ENCODE peak calls at places on chromosomes 7 and 10, in ten cellular contexts. One of them, this sample, is unnamed.

GRCh38 chr7:43625453-43625852 is 42.5 kb downstream of the STK17A start:
- DNase-seq in NCI-H69: peak
- DNase-seq in foreskin fibroblast: no peak
- DNase-seq in pulmonary artery endothelial cell: no peak
- DNase-seq in NCI-H748 treated with DMSO at 0.1 percent for 48 hours: no peak
- DNase-seq in COR-L47: no peak
- DNase-seq in AG04450: no peak
- DNase-seq in tibial artery: no peak
- DNase-seq in coronary artery: no peak
- DNase-seq in T-helper 1 cell: peak
- DNase-seq in this sample: no peak

GRCh38 chr7:44867073-44867990 is 18.0 kb downstream of the PURB start:
- DNase-seq in T-helper 1 cell: no peak
- DNase-seq in NCI-H748 treated with DMSO at 0.1 percent for 48 hours: no peak
- DNase-seq in coronary artery: no peak
- DNase-seq in foreskin fibroblast: peak
- DNase-seq in NCI-H69: peak
- DNase-seq in AG04450: peak
- DNase-seq in pulmonary artery endothelial cell: peak
- DNase-seq in COR-L47: no peak
- DNase-seq in tibial artery: no peak
- DNase-seq in this sample: peak

GRCh38 chr10:69898941-69899340 is 97.2 kb downstream of the COL13A1 start:
- DNase-seq in foreskin fibroblast: no peak
- DNase-seq in NCI-H69: no peak
- DNase-seq in tibial artery: no peak
- DNase-seq in pulmonary artery endothelial cell: no peak
- DNase-seq in COR-L47: no peak
- DNase-seq in AG04450: no peak
- DNase-seq in T-helper 1 cell: no peak
- DNase-seq in coronary artery: no peak
- DNase-seq in NCI-H748 treated with DMSO at 0.1 percent for 48 hours: no peak
- DNase-seq in this sample: no peak

GRCh38 chr7:47100815-47101435 is 481.0 kb downstream of the TNS3 start:
- DNase-seq in COR-L47: peak
- DNase-seq in coronary artery: no peak
- DNase-seq in NCI-H69: peak
- DNase-seq in pulmonary artery endothelial cell: peak
- DNase-seq in T-helper 1 cell: peak
- DNase-seq in NCI-H748 treated with DMSO at 0.1 percent for 48 hours: peak
- DNase-seq in AG04450: no peak
- DNase-seq in tibial artery: no peak
- DNase-seq in foreskin fibroblast: peak
- DNase-seq in this sample: peak

GRCh38 chr10:49001402-49001801 is 61.8 kb upstream of the LRRC18 start:
- DNase-seq in AG04450: no peak
- DNase-seq in T-helper 1 cell: no peak
- DNase-seq in NCI-H748 treated with DMSO at 0.1 percent for 48 hours: peak
- DNase-seq in NCI-H69: peak
- DNase-seq in coronary artery: peak
- DNase-seq in COR-L47: no peak
- DNase-seq in pulmonary artery endothelial cell: no peak
- DNase-seq in tibial artery: peak
- DNase-seq in foreskin fibroblast: no peak
- DNase-seq in this sample: no peak

GRCh38 chr10:48460148-48460545 is 144.7 kb downstream of the ARHGAP22 start:
- DNase-seq in T-helper 1 cell: no peak
- DNase-seq in coronary artery: no peak
- DNase-seq in AG04450: no peak
- DNase-seq in COR-L47: no peak
- DNase-seq in foreskin fibroblast: no peak
- DNase-seq in pulmonary artery endothelial cell: no peak
- DNase-seq in NCI-H69: no peak
- DNase-seq in tibial artery: no peak
- DNase-seq in NCI-H748 treated with DMSO at 0.1 percent for 48 hours: no peak
- DNase-seq in this sample: no peak

GRCh38 chr7:44224216-44224950 is 23.6 kb downstream of the YKT6 start:
- DNase-seq in NCI-H748 treated with DMSO at 0.1 percent for 48 hours: peak
- DNase-seq in NCI-H69: peak
- DNase-seq in pulmonary artery endothelial cell: no peak
- DNase-seq in tibial artery: no peak
- DNase-seq in foreskin fibroblast: no peak
- DNase-seq in COR-L47: peak
- DNase-seq in coronary artery: no peak
- DNase-seq in AG04450: no peak
- DNase-seq in T-helper 1 cell: no peak
- DNase-seq in this sample: no peak

GRCh38 chr10:21494221-21495001 is 31.1 kb downstream of the SKIDA1 start:
- DNase-seq in coronary artery: peak
- DNase-seq in AG04450: no peak
- DNase-seq in foreskin fibroblast: no peak
- DNase-seq in pulmonary artery endothelial cell: no peak
- DNase-seq in NCI-H748 treated with DMSO at 0.1 percent for 48 hours: no peak
- DNase-seq in T-helper 1 cell: no peak
- DNase-seq in NCI-H69: peak
- DNase-seq in tibial artery: peak
- DNase-seq in COR-L47: no peak
- DNase-seq in this sample: no peak

GRCh38 chr7:99126921-99127553 is 16.9 kb downstream of the SMURF1 start:
- DNase-seq in NCI-H748 treated with DMSO at 0.1 percent for 48 hours: no peak
- DNase-seq in COR-L47: no peak
- DNase-seq in foreskin fibroblast: no peak
- DNase-seq in coronary artery: no peak
- DNase-seq in AG04450: no peak
- DNase-seq in tibial artery: peak
- DNase-seq in T-helper 1 cell: no peak
- DNase-seq in NCI-H69: no peak
- DNase-seq in pulmonary artery endothelial cell: no peak
- DNase-seq in this sample: no peak

GRCh38 chr7:14018751-14019150 is 29.3 kb upstream of the ETV1 start:
- DNase-seq in pulmonary artery endothelial cell: no peak
- DNase-seq in coronary artery: no peak
- DNase-seq in foreskin fibroblast: no peak
- DNase-seq in NCI-H748 treated with DMSO at 0.1 percent for 48 hours: no peak
- DNase-seq in COR-L47: no peak
- DNase-seq in tibial artery: no peak
- DNase-seq in AG04450: no peak
- DNase-seq in T-helper 1 cell: no peak
- DNase-seq in NCI-H69: no peak
- DNase-seq in this sample: no peak

This sample was measured in dermis microvascular lymphatic vessel endothelial cell.